ENCODE peak calls at places on chromosome 20, in five cellular contexts. T is dorsolateral prefrontal cortex; F is NT2/D1; S is GM12865; O is CD4-positive, CD25-positive, alpha-beta regulatory T cell. U is an unnamed sample.

GRCh38 chr20:22462975-22463914 is 121.1 kb downstream of the FOXA2 start:
- DNase-seq in T (no peak), F (no peak), S (no peak), O (no peak), U (no peak)

GRCh38 chr20:34037767-34038166 is 44.1 kb downstream of the RALY start:
- DNase-seq in T (no peak), F (no peak), S (no peak), O (no peak), U (no peak)

GRCh38 chr20:33091147-33091546 is 11.7 kb downstream of the BPIFB4 start:
- DNase-seq in T (no peak), F (no peak), S (no peak), O (no peak), U (no peak)

GRCh38 chr20:51541189-51542032 is 1.1 kb downstream of the NFATC2 start:
- DNase-seq in T (peak), F (no peak), S (peak), O (peak), U (peak)

GRCh38 chr20:18400460-18400859 is 66.4 kb downstream of the DZANK1 start:
- DNase-seq in T (no peak), F (no peak), S (no peak), O (no peak), U (no peak)

GRCh38 chr20:50658804-50659380 is 32.5 kb downstream of the RIPOR3 start:
- DNase-seq in T (no peak), F (no peak), S (no peak), O (no peak), U (no peak)

GRCh38 chr20:38725959-38726848 is 1.9 kb downstream of the SLC32A1 start:
- DNase-seq in T (no peak), F (peak), S (peak), O (peak), U (peak)

GRCh38 chr20:24634855-24635254 is 165.4 kb downstream of the SYNDIG1 start:
- DNase-seq in T (peak), F (no peak), S (no peak), O (no peak), U (peak)

GRCh38 chr20:34527016-34527415 is 10.8 kb downstream of the DYNLRB1 start:
- DNase-seq in T (no peak), F (no peak), S (no peak), O (no peak), U (no peak)

GRCh38 chr20:49312661-49313060 is 34.8 kb upstream of the ZNFX1 start:
- DNase-seq in T (no peak), F (no peak), S (no peak), O (no peak), U (no peak)

GRCh38 chr20:24782801-24783630 is 166.1 kb upstream of the CST7 start:
- DNase-seq in T (peak), F (no peak), S (no peak), O (no peak), U (no peak)

GRCh38 chr20:64023278-64024140 is 12.5 kb upstream of the C20orf204 start:
- DNase-seq in T (no peak), F (no peak), S (no peak), O (no peak), U (no peak)

GRCh38 chr20:23161968-23162696 is 76.0 kb upstream of the CD93 start:
- DNase-seq in T (peak), F (no peak), S (peak), O (no peak), U (peak)

GRCh38 chr20:64139200-64140081 is 24.8 kb upstream of the MYT1 start:
- DNase-seq in T (peak), F (no peak), S (no peak), O (no peak), U (no peak)

GRCh38 chr20:10644458-10645204 is 29.2 kb downstream of the JAG1 start:
- DNase-seq in T (no peak), F (no peak), S (peak), O (no peak), U (no peak)

GRCh38 chr20:21508230-21509078 is 5.4 kb downstream of the NKX2-2 start:
- DNase-seq in T (peak), F (no peak), S (no peak), O (no peak), U (no peak)

GRCh38 chr20:55528482-55528881 is 476.8 kb downstream of the CBLN4 start:
- DNase-seq in T (no peak), F (no peak), S (no peak), O (no peak), U (no peak)

DNA sequence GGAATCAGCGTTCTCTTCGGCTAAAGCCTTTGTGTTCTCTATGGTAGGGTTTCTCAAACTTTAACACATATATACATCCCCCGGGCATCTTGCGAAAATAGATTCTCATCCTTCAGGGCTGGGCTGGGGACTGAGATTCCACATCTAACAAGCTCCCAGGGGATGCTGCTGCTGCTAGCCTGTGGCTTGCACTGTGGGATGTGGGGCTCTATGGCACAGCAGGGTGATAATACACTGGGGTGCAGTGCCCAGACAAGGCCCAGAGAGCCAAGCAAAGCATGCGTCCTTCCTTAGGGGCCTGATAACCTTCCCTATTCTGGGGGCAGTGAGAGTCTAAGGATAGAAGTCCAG is 102.0 kb downstream of the LAMP5 start:
- DNase-seq in T (no peak), F (no peak), S (no peak), O (no peak), U (no peak)
- H3K4me3 ChIP-seq in T (no peak), F (no peak), S (no peak), O (no peak), U (no peak)

DNA sequence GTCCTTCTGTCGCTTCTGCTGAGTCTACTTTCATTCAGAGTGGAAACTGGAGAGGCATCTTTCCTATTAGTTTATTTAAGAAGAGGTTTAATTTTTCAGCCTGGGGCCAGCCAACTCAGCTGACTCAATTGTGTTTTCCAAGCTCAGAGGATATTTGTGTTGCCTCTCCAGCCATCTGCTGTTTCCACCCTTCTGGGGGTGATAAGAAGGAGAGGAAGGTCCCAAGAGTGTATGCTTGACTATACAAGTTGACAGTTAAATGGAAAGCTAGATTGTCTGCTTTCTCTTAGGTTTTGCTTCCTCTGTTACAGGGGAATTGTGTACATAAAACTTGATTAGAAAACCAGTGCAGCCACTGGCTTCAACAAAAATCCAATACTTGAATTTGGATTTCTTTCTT is 3.0 kb downstream of the PSMF1 start:
- DNase-seq in T (no peak), F (no peak), S (no peak), O (no peak), U (no peak)
- H3K4me3 ChIP-seq in T (no peak), F (no peak), S (no peak), O (peak), U (no peak)

GRCh38 chr20:62859721-62860120 is 1.9 kb downstream of the TCFL5 start:
- DNase-seq in T (no peak), F (no peak), S (no peak), O (no peak), U (no peak)
- H3K4me3 ChIP-seq in T (peak), F (peak), S (no peak), O (peak), U (no peak)

GRCh38 chr20:37327748-37328147 is 18.2 kb upstream of the SRC start:
- DNase-seq in T (no peak), F (no peak), S (no peak), O (no peak), U (no peak)

GRCh38 chr20:37325206-37325605 is 20.7 kb upstream of the SRC start:
- DNase-seq in T (no peak), F (no peak), S (no peak), O (no peak), U (no peak)

GRCh38 chr20:37326666-37327065 is 19.3 kb upstream of the SRC start:
- DNase-seq in T (no peak), F (no peak), S (no peak), O (no peak), U (no peak)

GRCh38 chr20:37328149-37328945 is 17.6 kb upstream of the SRC start:
- DNase-seq in T (no peak), F (no peak), S (no peak), O (no peak), U (no peak)

GRCh38 chr20:37323985-37324384 is 22.0 kb upstream of the SRC start:
- DNase-seq in T (no peak), F (no peak), S (no peak), O (no peak), U (no peak)
- H3K4me3 ChIP-seq in T (no peak), F (no peak), S (no peak), O (no peak), U (no peak)

GRCh38 chr20:53693265-53693871 is 99.7 kb upstream of the ZNF217 start:
- DNase-seq in T (no peak), F (no peak), S (no peak), O (no peak), U (no peak)
- H3K4me3 ChIP-seq in T (no peak), F (no peak), S (no peak), O (peak), U (no peak)

GRCh38 chr20:46501961-46502360 is 11.4 kb downstream of the ZNF334 start:
- DNase-seq in T (no peak), F (no peak), S (no peak), O (no peak), U (no peak)
- H3K4me3 ChIP-seq in T (no peak), F (no peak), S (no peak), O (no peak), U (no peak)

DNA sequence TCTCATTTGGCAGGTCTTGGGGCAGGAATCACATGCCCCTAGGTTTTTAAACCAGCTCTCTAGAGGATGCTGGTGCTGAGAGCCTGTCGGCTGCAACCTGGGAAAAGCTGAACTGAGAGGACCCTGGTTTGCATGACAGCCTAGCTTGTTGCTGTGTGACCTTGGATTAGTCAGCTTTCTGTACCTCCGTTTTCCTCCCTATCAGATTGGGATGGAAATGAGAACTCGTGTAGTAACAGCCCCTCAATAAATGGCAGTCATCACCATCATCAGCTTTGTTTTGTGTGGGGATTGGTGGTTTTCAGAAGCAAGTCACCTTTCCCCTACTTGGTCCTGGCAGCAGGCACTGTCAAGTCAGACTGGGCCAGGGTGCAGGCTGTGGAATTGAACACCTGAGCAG is 75.2 kb upstream of the MYL9 start:
- DNase-seq in T (no peak), F (no peak), S (no peak), O (no peak), U (no peak)
- H3K4me3 ChIP-seq in T (no peak), F (no peak), S (no peak), O (peak), U (no peak)